ENCODE peak calls at places on chromosomes 3 and 15, in five cellular contexts. N, R, W, T and C are unnamed samples.

GRCh38 chr3:152460936-152461335 is 192.2 kb downstream of the MBNL1 start:
- DNase-seq in T (no peak), R (no peak), N (no peak), W (no peak), C (no peak)

GRCh38 chr15:73922186-73923151 is 3.8 kb upstream of the LOXL1 start:
- DNase-seq in W (no peak), R (peak), T (no peak), N (peak), C (peak)

GRCh38 chr3:108088697-108089096 is 2.1 kb downstream of the CD47 start:
- DNase-seq in R (no peak), W (peak), N (peak), T (no peak), C (peak)

GRCh38 chr3:31532587-31533168 is at the start of gene STT3B:
- DNase-seq in N (peak), T (peak), R (peak), W (peak), C (peak)

GRCh38 chr15:81265256-81265943 is 58.5 kb downstream of the STARD5 start:
- DNase-seq in R (no peak), N (no peak), T (no peak), W (no peak), C (no peak)

GRCh38 chr15:90838066-90838465 is 30.3 kb upstream of the FURIN start:
- DNase-seq in T (peak), R (no peak), N (no peak), W (no peak), C (no peak)

GRCh38 chr3:45109736-45110135 is 36.4 kb downstream of the CDCP1 start:
- DNase-seq in R (no peak), T (no peak), N (no peak), W (no peak), C (no peak)

GRCh38 chr3:11507719-11508118 is 136.0 kb downstream of the VGLL4 start:
- DNase-seq in W (no peak), N (no peak), T (no peak), R (no peak), C (no peak)

GRCh38 chr3:168127466-168127865 is 31.7 kb upstream of the GOLIM4 start:
- DNase-seq in R (no peak), T (no peak), N (no peak), W (no peak), C (no peak)

GRCh38 chr3:13654330-13655073 is 105.6 kb downstream of the FBLN2 start:
- DNase-seq in T (peak), N (no peak), R (no peak), W (no peak), C (no peak)

GRCh38 chr15:32636410-32636809 is 5.1 kb upstream of the SCG5 start:
- DNase-seq in N (peak), R (no peak), T (no peak), W (no peak), C (no peak)

GRCh38 chr3:49119439-49119838 is 1.2 kb downstream of the USP19 start:
- DNase-seq in W (peak), R (peak), N (peak), T (no peak), C (no peak)

GRCh38 chr15:40354408-40355171 is 3.4 kb upstream of the DISP2 start:
- DNase-seq in N (peak), W (no peak), T (no peak), R (peak), C (no peak)

GRCh38 chr3:67044295-67044694 is 46.2 kb downstream of the KBTBD8 start:
- DNase-seq in T (no peak), R (peak), W (no peak), N (peak), C (peak)

GRCh38 chr3:13121553-13122001 is 48.3 kb upstream of the IQSEC1 start:
- DNase-seq in R (no peak), T (no peak), W (no peak), N (no peak), C (no peak)

GRCh38 chr3:27325419-27325818 is 43.8 kb downstream of the NEK10 start:
- DNase-seq in N (no peak), T (no peak), R (no peak), W (no peak), C (no peak)
- TF ChIP-seq CTCF in N (no peak), T (no peak), R (peak), W (no peak), C (no peak)

DNA sequence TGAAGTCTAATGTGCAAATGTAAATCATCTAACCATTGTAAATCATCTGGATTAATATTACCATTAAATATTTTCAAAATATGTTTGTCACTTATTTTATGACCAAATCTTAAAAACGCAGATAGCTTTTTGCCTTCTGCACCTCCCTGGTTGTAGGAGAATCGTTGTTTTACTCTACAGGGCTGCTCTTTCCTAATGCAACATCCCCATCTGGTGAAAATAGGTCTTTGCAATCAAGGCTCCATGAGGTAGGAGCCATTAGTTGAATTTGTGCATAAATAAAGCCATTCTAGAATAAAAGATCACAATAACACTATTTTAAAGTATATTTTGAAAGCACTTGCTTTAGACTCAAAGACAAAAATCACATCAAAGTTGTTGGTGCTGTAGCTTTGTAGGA is 535.6 kb upstream of the AGTR1 start:
- DNase-seq in N (no peak), W (no peak), T (no peak), R (no peak), C (no peak)
- TF ChIP-seq CTCF in N (no peak), W (no peak), T (no peak), R (no peak), C (no peak)

DNA sequence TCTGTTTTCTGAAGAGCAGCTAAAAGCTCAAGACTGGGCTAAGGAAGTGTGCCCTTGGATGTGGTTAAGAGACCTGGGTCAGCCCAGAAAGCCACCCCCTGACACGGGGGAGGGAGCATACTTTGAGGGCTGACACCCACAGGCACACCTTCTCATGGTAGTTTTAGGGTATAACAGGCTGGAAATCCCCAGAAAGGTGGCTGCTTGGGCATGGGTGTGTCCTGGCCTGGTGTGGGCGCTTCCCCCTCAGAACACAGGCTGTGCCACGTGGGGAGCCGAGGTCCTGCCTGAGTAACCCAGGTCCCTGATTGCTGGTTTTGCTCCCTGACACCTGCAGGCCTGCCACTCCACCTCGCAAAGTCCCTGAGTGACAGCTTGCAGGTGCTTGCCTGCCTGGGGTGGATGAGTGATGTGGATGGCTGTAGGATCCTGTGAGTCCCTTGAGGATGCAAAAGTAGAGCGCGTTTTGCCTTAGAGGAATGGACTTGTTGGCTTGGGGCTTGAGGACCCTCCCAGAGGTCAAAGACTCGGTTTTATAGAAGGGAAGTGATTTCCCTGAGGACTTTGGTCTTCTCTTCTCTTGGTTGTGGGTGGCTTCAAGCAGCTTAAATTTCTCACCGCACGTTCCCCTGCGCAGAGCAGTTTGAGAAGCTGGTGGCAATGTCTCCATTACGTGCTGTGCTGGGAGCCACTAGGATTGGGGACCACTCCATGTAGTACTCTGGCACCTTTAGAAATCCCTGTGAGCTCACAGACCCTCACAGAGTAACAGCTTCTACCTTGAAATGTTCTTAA is 94.4 kb downstream of the DNASE1L3 start:
- DNase-seq in R (no peak), W (no peak), T (peak), N (no peak), C (no peak)
- TF ChIP-seq CTCF in R (no peak), W (no peak), T (no peak), N (no peak), C (no peak)

DNA sequence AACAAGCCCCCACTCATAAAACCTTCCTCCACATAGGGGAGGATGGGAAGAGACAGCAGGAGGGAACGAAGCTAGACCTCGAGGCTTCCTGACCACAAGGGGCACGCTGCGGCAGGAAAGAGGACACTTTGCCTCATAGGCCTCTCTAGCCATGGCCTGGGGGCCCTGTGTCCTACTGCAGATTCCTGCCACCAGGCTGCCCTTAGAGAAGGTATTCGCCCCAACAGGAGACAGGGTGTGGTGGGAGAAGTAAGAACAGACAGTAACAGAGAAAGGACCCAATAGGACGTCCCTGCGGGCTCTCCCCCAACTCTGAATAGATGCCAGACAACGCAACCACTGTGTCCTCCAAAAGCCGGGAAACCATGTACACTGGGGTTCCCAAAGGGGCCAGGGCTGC is 36.8 kb downstream of the ADCY5 start:
- DNase-seq in N (no peak), T (no peak), R (no peak), W (no peak), C (no peak)
- TF ChIP-seq CTCF in N (no peak), T (no peak), R (no peak), W (no peak), C (no peak)

GRCh38 chr3:79067734-79068133 is 700.1 kb downstream of the ROBO1 start:
- DNase-seq in W (no peak), T (no peak), R (no peak), N (no peak), C (no peak)
- TF ChIP-seq CTCF in W (no peak), T (no peak), R (no peak), N (no peak), C (no peak)

GRCh38 chr3:185460719-185461350 is 38.0 kb downstream of the TMEM41A start:
- DNase-seq in T (no peak), W (peak), N (peak), R (peak), C (peak)
- TF ChIP-seq CTCF in T (no peak), W (peak), N (peak), R (peak), C (peak)

GRCh38 chr15:31461911-31462480 is 135.4 kb downstream of the KLF13 start:
- DNase-seq in N (no peak), T (no peak), R (no peak), W (no peak), C (no peak)
- TF ChIP-seq CTCF in N (peak), T (no peak), R (peak), W (peak), C (peak)

GRCh38 chr15:98169551-98169950 is 209.0 kb downstream of the ARRDC4 start:
- DNase-seq in T (no peak), R (no peak), N (no peak), W (no peak), C (no peak)

GRCh38 chr15:98177950-98178848 is 217.7 kb downstream of the ARRDC4 start:
- DNase-seq in R (peak), W (peak), N (peak), T (no peak), C (peak)

GRCh38 chr15:98174286-98174685 is 213.8 kb downstream of the ARRDC4 start:
- DNase-seq in W (peak), R (no peak), T (no peak), N (no peak), C (peak)
- TF ChIP-seq CTCF in W (peak), R (no peak), T (no peak), N (no peak), C (no peak)